ENCODE peak calls at places on chromosomes 11 and 22, in eight cellular contexts. U, L, S, R, B, N, C and W are unnamed samples.

GRCh38 chr22:24208012-24208749 is 26.9 kb downstream of the SUSD2 start:
- DNase-seq in U (peak; percentile 27), L (peak; percentile 98), S (no peak), R (peak; percentile 74), B (peak; percentile 98), N (no peak), C (peak; percentile 98), W (no peak)

GRCh38 chr11:23123766-23124165 is 263.5 kb upstream of the CCDC179 start:
- DNase-seq in U (peak; percentile 27), L (peak; percentile 51), S (no peak), R (no peak), B (peak; percentile 22), N (no peak), C (peak; percentile 54), W (no peak)

GRCh38 chr11:86990520-86990919 is 35.3 kb upstream of the FZD4 start:
- DNase-seq in U (no peak), L (peak; percentile 79), S (no peak), R (no peak), B (peak; percentile 73), N (no peak), C (peak; percentile 50), W (peak; percentile 16)

GRCh38 chr11:57476883-57477506 is 16.7 kb downstream of the RTN4RL2 start:
- DNase-seq in U (peak; percentile 35), L (peak; percentile 17), S (no peak), R (peak; percentile 79), B (no peak), N (peak; percentile 59), C (peak; percentile 24), W (no peak)

GRCh38 chr11:125335101-125335500 is 161.0 kb downstream of the FEZ1 start:
- DNase-seq in U (no peak), L (no peak), S (no peak), R (no peak), B (no peak), N (no peak), C (peak; percentile 4), W (no peak)

GRCh38 chr11:117199916-117200812 is 994 bp downstream of the TAGLN start:
- DNase-seq in U (no peak), L (no peak), S (no peak), R (peak; percentile 64), B (peak; percentile 54), N (no peak), C (no peak), W (no peak)

GRCh38 chr22:27476729-27477128 is 324.8 kb downstream of the MN1 start:
- DNase-seq in U (no peak), L (peak; percentile 83), S (no peak), R (no peak), B (no peak), N (no peak), C (peak; percentile 25), W (no peak)

GRCh38 chr11:64713031-64713780 is 9.8 kb downstream of the NRXN2 start:
- DNase-seq in U (peak; percentile 15), L (peak; percentile 37), S (no peak), R (peak; percentile 77), B (peak; percentile 54), N (peak; percentile 26), C (peak; percentile 58), W (no peak)

GRCh38 chr22:37428649-37429586 is 1.6 kb upstream of the ELFN2 start:
- DNase-seq in U (peak; percentile 51), L (peak; percentile 43), S (no peak), R (no peak), B (peak; percentile 58), N (peak; percentile 45), C (peak; percentile 59), W (no peak)

GRCh38 chr11:44397586-44398178 is 87.7 kb upstream of the ALX4 start:
- DNase-seq in U (no peak), L (no peak), S (no peak), R (no peak), B (no peak), N (no peak), C (no peak), W (no peak)

GRCh38 chr11:90134420-90135003 is at the start of gene NAALAD2:
- DNase-seq in U (no peak), L (peak; percentile 9), S (peak; percentile 24), R (peak; percentile 86), B (peak; percentile 73), N (peak; percentile 11), C (peak; percentile 47), W (peak; percentile 11)

GRCh38 chr11:8705171-8705570 is 22.6 kb downstream of the RPL27A start:
- DNase-seq in U (no peak), L (no peak), S (no peak), R (no peak), B (no peak), N (no peak), C (no peak), W (no peak)

GRCh38 chr22:49056301-49056700 is 771.4 kb downstream of the BRD1 start:
- DNase-seq in U (no peak), L (no peak), S (no peak), R (no peak), B (no peak), N (no peak), C (no peak), W (no peak)

GRCh38 chr22:26606611-26607010 is 11.2 kb downstream of the CRYBB1 start:
- DNase-seq in U (no peak), L (peak; percentile 84), S (no peak), R (no peak), B (peak; percentile 41), N (no peak), C (peak; percentile 14), W (no peak)

GRCh38 chr11:8717876-8718753 is 35.5 kb downstream of the RPL27A start:
- DNase-seq in U (peak; percentile 75), L (peak; percentile 97), S (peak; percentile 23), R (peak; percentile 82), B (peak; percentile 94), N (peak; percentile 24), C (peak; percentile 96), W (no peak)

GRCh38 chr11:18171377-18172000 is 1.1 kb upstream of the MRGPRX4 start:
- DNase-seq in U (peak; percentile 14), L (no peak), S (no peak), R (no peak), B (peak; percentile 15), N (no peak), C (peak; percentile 19), W (peak; percentile 41)

GRCh38 chr11:26557666-26558065 is 14.4 kb downstream of the MUC15 start:
- DNase-seq in U (no peak), L (no peak), S (no peak), R (no peak), B (no peak), N (no peak), C (no peak), W (no peak)

GRCh38 chr11:9624448-9624847 is 39.4 kb upstream of the SWAP70 start:
- DNase-seq in U (no peak), L (no peak), S (no peak), R (no peak), B (no peak), N (no peak), C (no peak), W (no peak)

GRCh38 chr11:120563698-120564572 is 52.4 kb downstream of the GRIK4 start:
- DNase-seq in U (no peak), L (no peak), S (no peak), R (peak; percentile 85), B (peak; percentile 15), N (no peak), C (no peak), W (no peak)

GRCh38 chr11:61110255-61111059 is 8.2 kb downstream of the CD5 start:
- DNase-seq in U (no peak), L (no peak), S (no peak), R (no peak), B (no peak), N (no peak), C (no peak), W (no peak)

GRCh38 chr11:46353706-46354105 is 6.4 kb downstream of the DGKZ start:
- DNase-seq in U (no peak), L (peak; percentile 50), S (no peak), R (peak; percentile 40), B (no peak), N (no peak), C (no peak), W (no peak)

GRCh38 chr22:32804823-32805585 is 3.5 kb downstream of the TIMP3 start:
- DNase-seq in U (no peak), L (no peak), S (no peak), R (peak; percentile 60), B (no peak), N (no peak), C (peak; percentile 59), W (no peak)
- H3K4me3 ChIP-seq in U (no peak overlapping the region), L (peak overlapping the region; percentile 75), S (peak overlapping the region; percentile 90), R (peak overlapping the region; percentile 88), B (no peak overlapping the region), N (peak overlapping the region; percentile 17), C (peak overlapping the region; percentile 80), W (no peak overlapping the region)

GRCh38 chr11:29712616-29713015 is 304.2 kb downstream of the KCNA4 start:
- DNase-seq in U (no peak), L (no peak), S (no peak), R (peak; percentile 37), B (no peak), N (no peak), C (no peak), W (no peak)

GRCh38 chr11:29713831-29714320 is 303.0 kb downstream of the KCNA4 start:
- DNase-seq in U (no peak), L (no peak), S (no peak), R (no peak), B (no peak), N (no peak), C (no peak), W (no peak)

GRCh38 chr11:29707924-29708323 is 308.9 kb downstream of the KCNA4 start:
- DNase-seq in U (no peak), L (no peak), S (no peak), R (no peak), B (no peak), N (no peak), C (no peak), W (no peak)
- H3K4me3 ChIP-seq in U (no peak overlapping the region), L (no peak overlapping the region), S (no peak overlapping the region), R (no peak overlapping the region), B (no peak overlapping the region), N (no peak overlapping the region), C (no peak overlapping the region), W (no peak overlapping the region)

GRCh38 chr11:70032470-70032795 is 45.7 kb upstream of the ANO1 start:
- DNase-seq in U (no peak), L (no peak), S (no peak), R (no peak), B (no peak), N (no peak), C (no peak), W (no peak)

GRCh38 chr11:70031631-70032469 is 46.3 kb upstream of the ANO1 start:
- DNase-seq in U (no peak), L (no peak), S (no peak), R (no peak), B (no peak), N (no peak), C (no peak), W (no peak)

GRCh38 chr11:70028147-70028855 is 49.8 kb upstream of the ANO1 start:
- DNase-seq in U (no peak), L (no peak), S (no peak), R (no peak), B (no peak), N (no peak), C (no peak), W (no peak)

GRCh38 chr11:70029115-70029830 is 48.8 kb upstream of the ANO1 start:
- DNase-seq in U (no peak), L (no peak), S (no peak), R (no peak), B (no peak), N (no peak), C (no peak), W (no peak)

GRCh38 chr11:70029831-70030811 is 48.0 kb upstream of the ANO1 start:
- DNase-seq in U (no peak), L (no peak), S (no peak), R (no peak), B (no peak), N (no peak), C (no peak), W (no peak)
- H3K4me3 ChIP-seq in U (no peak overlapping the region), L (no peak overlapping the region), S (no peak overlapping the region), R (no peak overlapping the region), B (no peak overlapping the region), N (no peak overlapping the region), C (no peak overlapping the region), W (no peak overlapping the region)

GRCh38 chr11:95703059-95703458 is 86.5 kb downstream of the FAM76B start:
- DNase-seq in U (no peak), L (no peak), S (no peak), R (no peak), B (no peak), N (no peak), C (no peak), W (no peak)
- H3K4me3 ChIP-seq in U (no peak overlapping the region), L (no peak overlapping the region), S (no peak overlapping the region), R (no peak overlapping the region), B (no peak overlapping the region), N (no peak overlapping the region), C (no peak overlapping the region), W (no peak overlapping the region)